ENCODE peak calls at places on chromosome 22, in seven cellular contexts. One of them, this sample, is unnamed.
A peak's percentile ranks its signal among the peaks of the same experiment; 100 is the strongest.

GRCh38 chr22:24430431-24431308 is 3.3 kb downstream of the ADORA2A start:
- DNase-seq in CD8-positive, alpha-beta T cell: no peak
- DNase-seq in heart left ventricle: no peak
- DNase-seq in astrocyte: no peak
- DNase-seq in SJCRH30: no peak
- DNase-seq in body of pancreas: no peak
- DNase-seq in small intestine: no peak
- DNase-seq in this sample: no peak

GRCh38 chr22:17606472-17606871 is 22.1 kb downstream of the ATP6V1E1 start:
- DNase-seq in astrocyte: no peak
- DNase-seq in SJCRH30: no peak
- DNase-seq in heart left ventricle: no peak
- DNase-seq in CD8-positive, alpha-beta T cell: no peak
- DNase-seq in body of pancreas: no peak
- DNase-seq in small intestine: no peak
- DNase-seq in this sample: no peak

GRCh38 chr22:50481440-50482106 is at the start of gene ADM2:
- DNase-seq in heart left ventricle: peak; percentile 48
- DNase-seq in body of pancreas: peak; percentile 59
- DNase-seq in small intestine: peak; percentile 43
- DNase-seq in CD8-positive, alpha-beta T cell: peak; percentile 55
- DNase-seq in astrocyte: no peak
- DNase-seq in SJCRH30: no peak
- DNase-seq in this sample: peak; percentile 47

GRCh38 chr22:42788021-42788420 is 67.4 kb upstream of the A4GALT start:
- DNase-seq in small intestine: no peak
- DNase-seq in body of pancreas: no peak
- DNase-seq in CD8-positive, alpha-beta T cell: no peak
- DNase-seq in SJCRH30: no peak
- DNase-seq in astrocyte: no peak
- DNase-seq in heart left ventricle: no peak
- DNase-seq in this sample: no peak

GRCh38 chr22:17946691-17947367 is 77.5 kb downstream of the MICAL3 start:
- DNase-seq in CD8-positive, alpha-beta T cell: no peak
- DNase-seq in SJCRH30: no peak
- DNase-seq in heart left ventricle: peak; percentile 40
- DNase-seq in small intestine: no peak
- DNase-seq in body of pancreas: no peak
- DNase-seq in astrocyte: no peak
- DNase-seq in this sample: no peak

GRCh38 chr22:20777420-20778177 is 3.7 kb downstream of the SERPIND1 start:
- DNase-seq in heart left ventricle: no peak
- DNase-seq in CD8-positive, alpha-beta T cell: no peak
- DNase-seq in SJCRH30: no peak
- DNase-seq in astrocyte: peak; percentile 87
- DNase-seq in small intestine: peak; percentile 90
- DNase-seq in body of pancreas: no peak
- DNase-seq in this sample: no peak

GRCh38 chr22:26744892-26745808 is 87.8 kb downstream of the MIAT start:
- DNase-seq in heart left ventricle: no peak
- DNase-seq in SJCRH30: no peak
- DNase-seq in CD8-positive, alpha-beta T cell: no peak
- DNase-seq in body of pancreas: no peak
- DNase-seq in small intestine: peak; percentile 38
- DNase-seq in astrocyte: no peak
- DNase-seq in this sample: no peak

GRCh38 chr22:38811241-38811640 is 17.3 kb upstream of the DNAL4 start:
- DNase-seq in SJCRH30: no peak
- DNase-seq in heart left ventricle: no peak
- DNase-seq in astrocyte: no peak
- DNase-seq in CD8-positive, alpha-beta T cell: no peak
- DNase-seq in body of pancreas: no peak
- DNase-seq in small intestine: no peak
- DNase-seq in this sample: no peak

GRCh38 chr22:44999687-45000086 is 10.1 kb downstream of the PHF21B start:
- DNase-seq in small intestine: no peak
- DNase-seq in astrocyte: no peak
- DNase-seq in heart left ventricle: no peak
- DNase-seq in CD8-positive, alpha-beta T cell: no peak
- DNase-seq in SJCRH30: no peak
- DNase-seq in body of pancreas: no peak
- DNase-seq in this sample: no peak

GRCh38 chr22:17130199-17130598 is 9.0 kb upstream of the TMEM121B start:
- DNase-seq in heart left ventricle: no peak
- DNase-seq in CD8-positive, alpha-beta T cell: no peak
- DNase-seq in astrocyte: peak; percentile 18
- DNase-seq in SJCRH30: no peak
- DNase-seq in body of pancreas: no peak
- DNase-seq in small intestine: no peak
- DNase-seq in this sample: no peak

GRCh38 chr22:49997932-49998717 is 14.4 kb downstream of the IL17REL start:
- DNase-seq in astrocyte: no peak
- DNase-seq in small intestine: no peak
- DNase-seq in CD8-positive, alpha-beta T cell: no peak
- DNase-seq in heart left ventricle: no peak
- DNase-seq in SJCRH30: no peak
- DNase-seq in body of pancreas: no peak
- DNase-seq in this sample: no peak

GRCh38 chr22:33515733-33516297 is 404.5 kb downstream of the LARGE1 start:
- DNase-seq in astrocyte: no peak
- DNase-seq in heart left ventricle: no peak
- DNase-seq in small intestine: peak; percentile 37
- DNase-seq in SJCRH30: no peak
- DNase-seq in CD8-positive, alpha-beta T cell: no peak
- DNase-seq in body of pancreas: no peak
- DNase-seq in this sample: no peak

GRCh38 chr22:38982008-38982927 is at the start of gene APOBEC3B:
- DNase-seq in body of pancreas: peak; percentile 91
- DNase-seq in CD8-positive, alpha-beta T cell: peak; percentile 71
- DNase-seq in SJCRH30: peak; percentile 89
- DNase-seq in small intestine: peak; percentile 97
- DNase-seq in heart left ventricle: peak; percentile 69
- DNase-seq in astrocyte: peak; percentile 94
- DNase-seq in this sample: peak; percentile 88

GRCh38 chr22:45218974-45219373 is 21.7 kb downstream of the KIAA0930 start:
- DNase-seq in astrocyte: no peak
- DNase-seq in small intestine: no peak
- DNase-seq in SJCRH30: peak; percentile 64
- DNase-seq in body of pancreas: no peak
- DNase-seq in CD8-positive, alpha-beta T cell: no peak
- DNase-seq in heart left ventricle: no peak
- DNase-seq in this sample: no peak

GRCh38 chr22:23248583-23248982 is 68.3 kb downstream of the BCR start:
- DNase-seq in small intestine: no peak
- DNase-seq in body of pancreas: no peak
- DNase-seq in astrocyte: peak; percentile 44
- DNase-seq in SJCRH30: peak; percentile 54
- DNase-seq in heart left ventricle: no peak
- DNase-seq in CD8-positive, alpha-beta T cell: no peak
- DNase-seq in this sample: no peak

GRCh38 chr22:21450320-21450831 is 16.8 kb upstream of the TMEM191C start:
- DNase-seq in body of pancreas: no peak
- DNase-seq in heart left ventricle: peak; percentile 6
- DNase-seq in SJCRH30: no peak
- DNase-seq in astrocyte: no peak
- DNase-seq in CD8-positive, alpha-beta T cell: no peak
- DNase-seq in small intestine: no peak
- DNase-seq in this sample: no peak

GRCh38 chr22:49269928-49270327 is 557.7 kb downstream of the BRD1 start:
- DNase-seq in SJCRH30: no peak
- DNase-seq in astrocyte: no peak
- DNase-seq in heart left ventricle: no peak
- DNase-seq in small intestine: no peak
- DNase-seq in CD8-positive, alpha-beta T cell: no peak
- DNase-seq in body of pancreas: no peak
- DNase-seq in this sample: no peak

GRCh38 chr22:24503137-24503850 is 8.2 kb downstream of the UPB1 start:
- DNase-seq in CD8-positive, alpha-beta T cell: peak; percentile 56
- DNase-seq in body of pancreas: peak; percentile 38
- DNase-seq in small intestine: no peak
- DNase-seq in heart left ventricle: peak; percentile 64
- DNase-seq in SJCRH30: peak; percentile 81
- DNase-seq in astrocyte: no peak
- DNase-seq in this sample: peak; percentile 33

GRCh38 chr22:48720662-48721393 is 1106.8 kb downstream of the BRD1 start:
- DNase-seq in heart left ventricle: no peak
- DNase-seq in astrocyte: no peak
- DNase-seq in SJCRH30: no peak
- DNase-seq in small intestine: no peak
- DNase-seq in body of pancreas: no peak
- DNase-seq in CD8-positive, alpha-beta T cell: no peak
- DNase-seq in this sample: no peak

GRCh38 chr22:27986937-27987336 is 67.9 kb upstream of the PITPNB start:
- DNase-seq in body of pancreas: no peak
- DNase-seq in CD8-positive, alpha-beta T cell: no peak
- DNase-seq in small intestine: no peak
- DNase-seq in heart left ventricle: no peak
- DNase-seq in SJCRH30: no peak
- DNase-seq in astrocyte: no peak
- DNase-seq in this sample: no peak

GRCh38 chr22:23402275-23403151 is 177.6 kb downstream of the IGLL1 start:
- DNase-seq in SJCRH30: no peak
- DNase-seq in CD8-positive, alpha-beta T cell: peak; percentile 52
- DNase-seq in small intestine: peak; percentile 69
- DNase-seq in heart left ventricle: no peak
- DNase-seq in body of pancreas: peak; percentile 78
- DNase-seq in astrocyte: peak; percentile 15
- DNase-seq in this sample: peak; percentile 54

DNA sequence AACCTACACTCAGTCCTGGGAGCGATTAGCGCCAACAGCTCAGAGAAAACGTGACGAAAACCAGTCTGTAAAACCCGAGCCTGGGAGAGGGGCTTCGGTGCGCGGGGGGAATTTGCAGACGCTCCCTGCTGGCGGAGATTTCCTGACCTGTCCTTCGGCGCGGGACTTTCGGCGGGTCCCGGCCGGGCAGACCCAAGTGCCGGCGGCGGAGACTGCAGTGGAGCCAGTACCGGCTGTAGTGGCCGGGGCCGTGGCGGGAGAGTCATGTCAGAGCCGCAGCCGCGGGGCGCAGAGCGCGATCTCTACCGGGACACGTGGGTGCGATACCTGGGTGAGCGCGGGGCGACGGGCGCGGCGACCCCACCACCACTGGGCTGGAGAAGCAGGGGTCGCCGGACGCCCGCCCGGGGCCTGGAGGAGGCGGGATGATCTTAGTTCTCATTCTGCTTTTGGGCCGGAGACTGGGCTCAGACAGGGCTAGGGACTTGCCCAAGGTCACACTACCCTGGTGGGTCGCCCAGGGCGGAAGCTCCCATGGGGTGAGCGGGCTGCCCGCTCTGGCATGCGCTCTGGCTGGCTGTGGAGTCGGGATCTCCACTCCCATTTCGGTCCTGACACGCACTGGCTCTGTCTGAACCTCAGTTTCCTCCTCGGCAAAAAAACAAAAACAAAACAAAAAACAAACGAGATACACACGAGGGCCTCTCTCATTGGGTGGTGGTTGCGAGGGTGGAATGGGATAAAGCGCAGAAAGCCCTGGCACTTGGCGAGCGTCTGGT is at the start of gene MTFP1:
- DNase-seq in small intestine: peak; percentile 50
- DNase-seq in body of pancreas: peak; percentile 63
- DNase-seq in CD8-positive, alpha-beta T cell: peak; percentile 52
- DNase-seq in heart left ventricle: peak; percentile 67
- DNase-seq in SJCRH30: peak; percentile 80
- DNase-seq in astrocyte: peak; percentile 54
- DNase-seq in this sample: peak; percentile 65
- H3K4me1 ChIP-seq in small intestine: peaks cover 7% of the 10 kb centered on the region
- H3K4me1 ChIP-seq in body of pancreas: peaks cover 43% of the 10 kb centered on the region
- H3K4me1 ChIP-seq in CD8-positive, alpha-beta T cell: peaks cover 41% of the 10 kb centered on the region
- H3K4me1 ChIP-seq in heart left ventricle: peaks cover 34% of the 10 kb centered on the region
- H3K4me1 ChIP-seq in SJCRH30: peaks cover 14% of the 10 kb centered on the region
- H3K4me1 ChIP-seq in astrocyte: peaks cover 54% of the 10 kb centered on the region
- H3K4me1 ChIP-seq in this sample: peaks cover 46% of the 10 kb centered on the region

DNA sequence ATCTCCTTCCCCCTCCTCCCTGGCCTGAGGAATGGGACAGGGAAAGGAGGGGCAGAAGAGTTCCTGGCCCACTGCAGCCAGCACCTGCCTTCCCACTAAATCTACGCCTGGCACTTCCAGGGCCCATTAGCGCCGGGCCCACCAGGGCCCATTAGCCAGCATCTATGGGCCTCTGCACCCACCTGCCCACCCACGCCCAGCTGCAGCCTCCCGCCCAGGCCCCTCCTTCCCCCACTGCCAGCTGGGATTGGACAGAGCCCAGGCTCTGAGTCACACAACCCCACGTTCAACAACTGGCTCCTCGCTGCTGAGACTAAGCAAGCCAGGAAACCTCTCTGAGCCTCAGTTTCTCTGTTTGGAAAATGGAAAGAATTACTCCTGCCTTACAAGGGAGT is 48.7 kb downstream of the CYTH4 start:
- DNase-seq in body of pancreas: no peak
- DNase-seq in CD8-positive, alpha-beta T cell: no peak
- DNase-seq in SJCRH30: no peak
- DNase-seq in astrocyte: peak; percentile 66
- DNase-seq in heart left ventricle: no peak
- DNase-seq in small intestine: no peak
- DNase-seq in this sample: no peak
- H3K4me3 ChIP-seq in body of pancreas: no peak overlapping the region
- H3K4me3 ChIP-seq in CD8-positive, alpha-beta T cell: no peak overlapping the region
- H3K4me3 ChIP-seq in SJCRH30: no peak overlapping the region
- H3K4me3 ChIP-seq in astrocyte: no peak overlapping the region
- H3K4me3 ChIP-seq in heart left ventricle: no peak overlapping the region
- H3K4me3 ChIP-seq in small intestine: no peak overlapping the region
- H3K4me3 ChIP-seq in this sample: no peak overlapping the region

DNA sequence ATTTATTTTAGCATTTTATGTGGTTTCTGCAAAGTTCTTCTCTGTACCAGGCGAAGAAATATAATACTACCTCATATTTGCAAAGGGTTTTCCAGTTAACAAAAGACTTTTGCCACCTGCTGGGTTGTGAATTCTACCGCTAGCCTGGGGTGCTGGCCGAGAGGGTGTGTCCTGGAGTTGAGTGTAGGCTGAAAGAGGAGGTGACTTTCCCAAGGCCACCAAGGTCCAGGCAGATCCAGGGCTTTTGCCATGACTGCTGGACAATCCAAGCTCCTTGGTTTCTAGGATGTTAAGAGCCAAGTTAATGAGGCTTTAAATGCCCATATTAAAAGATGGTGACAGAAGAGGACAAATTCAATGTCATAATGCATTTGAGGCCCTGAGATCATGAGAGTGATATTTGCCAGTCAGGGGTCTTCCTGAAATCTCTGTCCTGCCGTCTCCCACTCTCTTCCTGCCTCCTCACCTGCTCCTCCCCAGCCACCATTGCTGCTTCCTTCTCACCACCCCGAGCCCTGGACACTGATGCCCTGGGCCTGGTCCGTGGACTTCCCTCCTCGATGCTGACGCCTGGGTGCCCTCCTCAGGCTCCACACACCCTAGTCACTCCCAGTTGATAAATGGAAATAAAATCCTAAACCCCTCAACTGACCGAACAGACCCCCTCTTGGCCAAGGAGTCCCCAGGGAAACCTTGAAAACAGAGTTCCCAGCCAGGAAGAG is 825.6 kb downstream of the TBC1D22A start:
- DNase-seq in CD8-positive, alpha-beta T cell: no peak
- DNase-seq in astrocyte: no peak
- DNase-seq in body of pancreas: no peak
- DNase-seq in small intestine: no peak
- DNase-seq in SJCRH30: no peak
- DNase-seq in heart left ventricle: no peak
- DNase-seq in this sample: no peak
- H3K4me1 ChIP-seq in CD8-positive, alpha-beta T cell: no peaks in the 10 kb centered on the region
- H3K4me1 ChIP-seq in astrocyte: no peaks in the 10 kb centered on the region
- H3K4me1 ChIP-seq in body of pancreas: no peaks in the 10 kb centered on the region
- H3K4me1 ChIP-seq in small intestine: no peaks in the 10 kb centered on the region
- H3K4me1 ChIP-seq in SJCRH30: no peaks in the 10 kb centered on the region
- H3K4me1 ChIP-seq in heart left ventricle: no peaks in the 10 kb centered on the region
- H3K4me1 ChIP-seq in this sample: no peaks in the 10 kb centered on the region

GRCh38 chr22:19419086-19419463 is 12.5 kb downstream of the HIRA start:
- DNase-seq in SJCRH30: no peak
- DNase-seq in heart left ventricle: no peak
- DNase-seq in body of pancreas: no peak
- DNase-seq in small intestine: no peak
- DNase-seq in CD8-positive, alpha-beta T cell: no peak
- DNase-seq in astrocyte: no peak
- DNase-seq in this sample: no peak
- H3K4me3 ChIP-seq in SJCRH30: no peak overlapping the region
- H3K4me3 ChIP-seq in heart left ventricle: no peak overlapping the region
- H3K4me3 ChIP-seq in body of pancreas: no peak overlapping the region
- H3K4me3 ChIP-seq in small intestine: no peak overlapping the region
- H3K4me3 ChIP-seq in CD8-positive, alpha-beta T cell: no peak overlapping the region
- H3K4me3 ChIP-seq in astrocyte: no peak overlapping the region
- H3K4me3 ChIP-seq in this sample: peak overlapping the region; percentile 57